ENCODE peak calls at places on chromosomes 7 and 10, in six cellular contexts. One of them, this sample, is unnamed.
A peak's percentile ranks its signal among the peaks of the same experiment; 100 is the strongest.

GRCh38 chr10:115094605-115095004 is 1.4 kb downstream of the ATRNL1 start:
- DNase-seq in NCI-H2029: no peak
- DNase-seq in upper lobe of right lung: no peak
- DNase-seq in activated CD4-positive, alpha-beta memory T cell treated with anti-CD3 and anti-CD28 coated beads, Interleukin-2, amount 10 ng/mL, durations not matched to agents 7 days and 5 days: no peak
- DNase-seq in activated CD4-positive, CD25-positive, alpha-beta regulatory T cell treated with anti-CD3 and anti-CD28 coated beads, Interleukin-2, amount 50 U/mL, for 72 hours: no peak
- DNase-seq in RWPE2: no peak
- DNase-seq in this sample: no peak

GRCh38 chr7:89845952-89846351 is 308.3 kb upstream of the STEAP1 start:
- DNase-seq in activated CD4-positive, alpha-beta memory T cell treated with anti-CD3 and anti-CD28 coated beads, Interleukin-2, amount 10 ng/mL, durations not matched to agents 7 days and 5 days: no peak
- DNase-seq in activated CD4-positive, CD25-positive, alpha-beta regulatory T cell treated with anti-CD3 and anti-CD28 coated beads, Interleukin-2, amount 50 U/mL, for 72 hours: no peak
- DNase-seq in NCI-H2029: no peak
- DNase-seq in upper lobe of right lung: no peak
- DNase-seq in RWPE2: no peak
- DNase-seq in this sample: no peak

GRCh38 chr10:93438796-93439253 is 43.3 kb downstream of the MYOF start:
- DNase-seq in upper lobe of right lung: peak; percentile 76
- DNase-seq in NCI-H2029: peak; percentile 77
- DNase-seq in RWPE2: peak; percentile 82
- DNase-seq in activated CD4-positive, alpha-beta memory T cell treated with anti-CD3 and anti-CD28 coated beads, Interleukin-2, amount 10 ng/mL, durations not matched to agents 7 days and 5 days: no peak
- DNase-seq in activated CD4-positive, CD25-positive, alpha-beta regulatory T cell treated with anti-CD3 and anti-CD28 coated beads, Interleukin-2, amount 50 U/mL, for 72 hours: no peak
- DNase-seq in this sample: peak; percentile 55

GRCh38 chr7:11232462-11232861 is 258.8 kb downstream of the PHF14 start:
- DNase-seq in RWPE2: no peak
- DNase-seq in activated CD4-positive, CD25-positive, alpha-beta regulatory T cell treated with anti-CD3 and anti-CD28 coated beads, Interleukin-2, amount 50 U/mL, for 72 hours: no peak
- DNase-seq in upper lobe of right lung: no peak
- DNase-seq in NCI-H2029: no peak
- DNase-seq in activated CD4-positive, alpha-beta memory T cell treated with anti-CD3 and anti-CD28 coated beads, Interleukin-2, amount 10 ng/mL, durations not matched to agents 7 days and 5 days: no peak
- DNase-seq in this sample: no peak

GRCh38 chr10:115001506-115002381 is 63.7 kb downstream of the TRUB1 start:
- DNase-seq in activated CD4-positive, CD25-positive, alpha-beta regulatory T cell treated with anti-CD3 and anti-CD28 coated beads, Interleukin-2, amount 50 U/mL, for 72 hours: no peak
- DNase-seq in activated CD4-positive, alpha-beta memory T cell treated with anti-CD3 and anti-CD28 coated beads, Interleukin-2, amount 10 ng/mL, durations not matched to agents 7 days and 5 days: no peak
- DNase-seq in RWPE2: no peak
- DNase-seq in upper lobe of right lung: no peak
- DNase-seq in NCI-H2029: no peak
- DNase-seq in this sample: no peak

GRCh38 chr10:60434418-60435046 is 44.9 kb upstream of the ANK3 start:
- DNase-seq in activated CD4-positive, CD25-positive, alpha-beta regulatory T cell treated with anti-CD3 and anti-CD28 coated beads, Interleukin-2, amount 50 U/mL, for 72 hours: no peak
- DNase-seq in RWPE2: no peak
- DNase-seq in NCI-H2029: peak; percentile 19
- DNase-seq in upper lobe of right lung: no peak
- DNase-seq in activated CD4-positive, alpha-beta memory T cell treated with anti-CD3 and anti-CD28 coated beads, Interleukin-2, amount 10 ng/mL, durations not matched to agents 7 days and 5 days: no peak
- DNase-seq in this sample: peak; percentile 76

GRCh38 chr7:150341263-150342118 is at the start of gene RARRES2:
- DNase-seq in NCI-H2029: no peak
- DNase-seq in upper lobe of right lung: peak; percentile 73
- DNase-seq in activated CD4-positive, alpha-beta memory T cell treated with anti-CD3 and anti-CD28 coated beads, Interleukin-2, amount 10 ng/mL, durations not matched to agents 7 days and 5 days: no peak
- DNase-seq in RWPE2: no peak
- DNase-seq in activated CD4-positive, CD25-positive, alpha-beta regulatory T cell treated with anti-CD3 and anti-CD28 coated beads, Interleukin-2, amount 50 U/mL, for 72 hours: no peak
- DNase-seq in this sample: no peak

GRCh38 chr7:74480861-74481417 is 27.2 kb downstream of the GTF2IRD1 start:
- DNase-seq in RWPE2: no peak
- DNase-seq in NCI-H2029: no peak
- DNase-seq in activated CD4-positive, CD25-positive, alpha-beta regulatory T cell treated with anti-CD3 and anti-CD28 coated beads, Interleukin-2, amount 50 U/mL, for 72 hours: no peak
- DNase-seq in upper lobe of right lung: peak; percentile 89
- DNase-seq in activated CD4-positive, alpha-beta memory T cell treated with anti-CD3 and anti-CD28 coated beads, Interleukin-2, amount 10 ng/mL, durations not matched to agents 7 days and 5 days: no peak
- DNase-seq in this sample: peak; percentile 73

GRCh38 chr7:155211173-155211572 is 86.5 kb upstream of the INSIG1 start:
- DNase-seq in NCI-H2029: no peak
- DNase-seq in activated CD4-positive, CD25-positive, alpha-beta regulatory T cell treated with anti-CD3 and anti-CD28 coated beads, Interleukin-2, amount 50 U/mL, for 72 hours: no peak
- DNase-seq in upper lobe of right lung: no peak
- DNase-seq in activated CD4-positive, alpha-beta memory T cell treated with anti-CD3 and anti-CD28 coated beads, Interleukin-2, amount 10 ng/mL, durations not matched to agents 7 days and 5 days: no peak
- DNase-seq in RWPE2: no peak
- DNase-seq in this sample: no peak

GRCh38 chr10:43781480-43782361 is 133.0 kb upstream of the ZNF32 start:
- DNase-seq in RWPE2: no peak
- DNase-seq in upper lobe of right lung: no peak
- DNase-seq in activated CD4-positive, alpha-beta memory T cell treated with anti-CD3 and anti-CD28 coated beads, Interleukin-2, amount 10 ng/mL, durations not matched to agents 7 days and 5 days: peak; percentile 41
- DNase-seq in activated CD4-positive, CD25-positive, alpha-beta regulatory T cell treated with anti-CD3 and anti-CD28 coated beads, Interleukin-2, amount 50 U/mL, for 72 hours: no peak
- DNase-seq in NCI-H2029: no peak
- DNase-seq in this sample: no peak

GRCh38 chr10:106571216-106571954 is 593.1 kb downstream of the SORCS1 start:
- DNase-seq in activated CD4-positive, alpha-beta memory T cell treated with anti-CD3 and anti-CD28 coated beads, Interleukin-2, amount 10 ng/mL, durations not matched to agents 7 days and 5 days: no peak
- DNase-seq in RWPE2: no peak
- DNase-seq in activated CD4-positive, CD25-positive, alpha-beta regulatory T cell treated with anti-CD3 and anti-CD28 coated beads, Interleukin-2, amount 50 U/mL, for 72 hours: no peak
- DNase-seq in NCI-H2029: no peak
- DNase-seq in upper lobe of right lung: no peak
- DNase-seq in this sample: peak; percentile 3

GRCh38 chr10:13399752-13400151 is 51.7 kb upstream of the SEPHS1 start:
- DNase-seq in upper lobe of right lung: no peak
- DNase-seq in activated CD4-positive, alpha-beta memory T cell treated with anti-CD3 and anti-CD28 coated beads, Interleukin-2, amount 10 ng/mL, durations not matched to agents 7 days and 5 days: no peak
- DNase-seq in RWPE2: no peak
- DNase-seq in NCI-H2029: no peak
- DNase-seq in activated CD4-positive, CD25-positive, alpha-beta regulatory T cell treated with anti-CD3 and anti-CD28 coated beads, Interleukin-2, amount 50 U/mL, for 72 hours: no peak
- DNase-seq in this sample: no peak

GRCh38 chr10:18557960-18558359 is 93.4 kb downstream of the NSUN6 start:
- DNase-seq in activated CD4-positive, CD25-positive, alpha-beta regulatory T cell treated with anti-CD3 and anti-CD28 coated beads, Interleukin-2, amount 50 U/mL, for 72 hours: no peak
- DNase-seq in NCI-H2029: no peak
- DNase-seq in upper lobe of right lung: no peak
- DNase-seq in RWPE2: no peak
- DNase-seq in activated CD4-positive, alpha-beta memory T cell treated with anti-CD3 and anti-CD28 coated beads, Interleukin-2, amount 10 ng/mL, durations not matched to agents 7 days and 5 days: no peak
- DNase-seq in this sample: no peak